ENCODE peak calls at places on chromosomes 6 and 20, in five cellular contexts. One of them, this sample, is unnamed.

GRCh38 chr20:62224113-62224855 is 4.2 kb upstream of the HRH3 start:
- DNase-seq in HepG2: no peak
- DNase-seq in IMR-90: no peak
- DNase-seq in H9: no peak
- DNase-seq in mammary epithelial cell: no peak
- DNase-seq in this sample: no peak

GRCh38 chr20:58549231-58549630 is 34.0 kb upstream of the APCDD1L start:
- DNase-seq in HepG2: no peak
- DNase-seq in IMR-90: no peak
- DNase-seq in H9: no peak
- DNase-seq in mammary epithelial cell: no peak
- DNase-seq in this sample: no peak

GRCh38 chr6:35403544-35404442 is 48.3 kb upstream of the FANCE start:
- DNase-seq in HepG2: no peak
- DNase-seq in IMR-90: no peak
- DNase-seq in H9: no peak
- DNase-seq in mammary epithelial cell: no peak
- DNase-seq in this sample: no peak

GRCh38 chr6:34333858-34334257 is 58.6 kb downstream of the NUDT3 start:
- DNase-seq in HepG2: no peak
- DNase-seq in IMR-90: no peak
- DNase-seq in H9: no peak
- DNase-seq in mammary epithelial cell: no peak
- DNase-seq in this sample: no peak

GRCh38 chr6:17042422-17043147 is 59.3 kb upstream of the STMND1 start:
- DNase-seq in HepG2: peak; percentile 20
- DNase-seq in IMR-90: peak; percentile 68
- DNase-seq in H9: peak; percentile 73
- DNase-seq in mammary epithelial cell: peak; percentile 77
- DNase-seq in this sample: peak; percentile 78

GRCh38 chr6:152161501-152161900 is 354.0 kb downstream of the ESR1 start:
- DNase-seq in HepG2: no peak
- DNase-seq in IMR-90: peak; percentile 78
- DNase-seq in H9: no peak
- DNase-seq in mammary epithelial cell: peak; percentile 12
- DNase-seq in this sample: peak; percentile 16

GRCh38 chr6:25257686-25258348 is 21.4 kb upstream of the CARMIL1 start:
- DNase-seq in HepG2: no peak
- DNase-seq in IMR-90: no peak
- DNase-seq in H9: no peak
- DNase-seq in mammary epithelial cell: no peak
- DNase-seq in this sample: no peak

GRCh38 chr6:83615025-83615999 is 93.6 kb downstream of the SNAP91 start:
- DNase-seq in HepG2: peak; percentile 18
- DNase-seq in IMR-90: peak; percentile 37
- DNase-seq in H9: no peak
- DNase-seq in mammary epithelial cell: peak; percentile 12
- DNase-seq in this sample: peak; percentile 42

GRCh38 chr6:166343157-166343502 is 785 bp upstream of the SFT2D1 start:
- DNase-seq in HepG2: peak; percentile 28
- DNase-seq in IMR-90: no peak
- DNase-seq in H9: no peak
- DNase-seq in mammary epithelial cell: peak; percentile 6
- DNase-seq in this sample: no peak

GRCh38 chr6:33837971-33838665 is 34.3 kb upstream of the MLN start:
- DNase-seq in HepG2: no peak
- DNase-seq in IMR-90: peak; percentile 56
- DNase-seq in H9: no peak
- DNase-seq in mammary epithelial cell: peak; percentile 33
- DNase-seq in this sample: no peak

GRCh38 chr6:128241221-128241620 is 279.2 kb downstream of the PTPRK start:
- DNase-seq in HepG2: no peak
- DNase-seq in IMR-90: no peak
- DNase-seq in H9: no peak
- DNase-seq in mammary epithelial cell: no peak
- DNase-seq in this sample: no peak

GRCh38 chr20:16692442-16692841 is 37.4 kb upstream of the SNRPB2 start:
- DNase-seq in HepG2: no peak
- DNase-seq in IMR-90: no peak
- DNase-seq in H9: no peak
- DNase-seq in mammary epithelial cell: peak; percentile 1
- DNase-seq in this sample: peak; percentile 53

GRCh38 chr6:137283940-137284910 is 65.0 kb upstream of the IFNGR1 start:
- DNase-seq in HepG2: peak; percentile 16
- DNase-seq in IMR-90: peak; percentile 19
- DNase-seq in H9: no peak
- DNase-seq in mammary epithelial cell: peak; percentile 32
- DNase-seq in this sample: peak; percentile 83

GRCh38 chr20:10369723-10370090 is 64.3 kb downstream of the MKKS start:
- DNase-seq in HepG2: no peak
- DNase-seq in IMR-90: peak; percentile 37
- DNase-seq in H9: no peak
- DNase-seq in mammary epithelial cell: no peak
- DNase-seq in this sample: peak; percentile 79

GRCh38 chr20:47432251-47433210 is 69.2 kb upstream of the NCOA3 start:
- DNase-seq in HepG2: peak; percentile 71
- DNase-seq in IMR-90: peak; percentile 19
- DNase-seq in H9: no peak
- DNase-seq in mammary epithelial cell: peak; percentile 59
- DNase-seq in this sample: peak; percentile 70

GRCh38 chr6:108648186-108648585 is 87.5 kb downstream of the FOXO3 start:
- DNase-seq in HepG2: no peak
- DNase-seq in IMR-90: no peak
- DNase-seq in H9: no peak
- DNase-seq in mammary epithelial cell: no peak
- DNase-seq in this sample: no peak

GRCh38 chr6:88177961-88178464 is 11.9 kb upstream of the CNR1 start:
- DNase-seq in HepG2: peak; percentile 44
- DNase-seq in IMR-90: no peak
- DNase-seq in H9: no peak
- DNase-seq in mammary epithelial cell: no peak
- DNase-seq in this sample: no peak

GRCh38 chr20:59749293-59749680 is 144.9 kb downstream of the PHACTR3 start:
- DNase-seq in HepG2: no peak
- DNase-seq in IMR-90: peak; percentile 53
- DNase-seq in H9: no peak
- DNase-seq in mammary epithelial cell: peak; percentile 9
- DNase-seq in this sample: peak; percentile 6

GRCh38 chr6:135170849-135171248 is 10.3 kb upstream of the MYB start:
- DNase-seq in HepG2: no peak
- DNase-seq in IMR-90: no peak
- DNase-seq in H9: no peak
- DNase-seq in mammary epithelial cell: peak; percentile 30
- DNase-seq in this sample: peak; percentile 21

GRCh38 chr6:87731818-87732661 is 30.0 kb upstream of the AKIRIN2 start:
- DNase-seq in HepG2: peak; percentile 86
- DNase-seq in IMR-90: peak; percentile 86
- DNase-seq in H9: no peak
- DNase-seq in mammary epithelial cell: peak; percentile 98
- DNase-seq in this sample: peak; percentile 91

GRCh38 chr6:170226647-170227046 is 64.2 kb downstream of the DLL1 start:
- DNase-seq in HepG2: no peak
- DNase-seq in IMR-90: no peak
- DNase-seq in H9: no peak
- DNase-seq in mammary epithelial cell: no peak
- DNase-seq in this sample: no peak

GRCh38 chr20:9515761-9516657 is 1.6 kb downstream of the LAMP5 start:
- DNase-seq in HepG2: no peak
- DNase-seq in IMR-90: no peak
- DNase-seq in H9: peak; percentile 60
- DNase-seq in mammary epithelial cell: no peak
- DNase-seq in this sample: peak; percentile 26

DNA sequence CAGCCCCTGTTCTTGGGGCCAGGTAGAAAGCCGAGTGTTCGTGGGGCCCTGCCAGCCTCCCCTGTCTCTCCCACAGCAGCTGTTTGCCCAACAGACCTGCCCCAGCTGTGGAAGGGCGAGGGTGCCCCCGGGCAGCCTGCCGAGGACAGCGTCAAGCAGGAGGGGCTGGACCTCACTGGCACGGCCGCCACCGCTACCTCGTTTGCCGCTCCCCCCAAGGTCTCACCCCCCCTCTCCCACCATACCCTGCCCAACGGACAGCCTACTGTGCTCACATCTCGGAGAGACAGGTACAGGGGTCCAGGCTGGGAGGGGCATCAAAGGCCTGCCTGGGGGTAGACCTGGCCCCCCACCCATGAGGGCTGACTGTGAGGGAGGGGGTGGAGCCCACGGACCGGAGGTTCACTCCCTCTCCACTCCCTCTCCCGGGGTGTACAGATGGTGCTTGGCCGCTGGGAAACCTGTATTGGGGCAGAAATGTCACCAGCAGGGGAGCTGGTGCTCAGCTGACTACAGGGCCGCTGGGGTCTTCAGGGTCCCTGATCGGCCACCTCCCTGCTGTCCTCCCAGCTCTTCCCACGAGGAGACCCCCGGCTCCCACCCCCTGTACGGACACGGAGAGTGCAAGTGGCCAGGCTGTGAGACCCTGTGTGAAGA is 41.2 kb downstream of the FOXP4 start:
- DNase-seq in HepG2: no peak
- DNase-seq in IMR-90: no peak
- DNase-seq in H9: no peak
- DNase-seq in mammary epithelial cell: no peak
- DNase-seq in this sample: no peak
- H3K27ac ChIP-seq in HepG2: no peak overlapping the region
- H3K27ac ChIP-seq in IMR-90: no peak overlapping the region
- H3K27ac ChIP-seq in H9: no peak overlapping the region
- H3K27ac ChIP-seq in mammary epithelial cell: no peak overlapping the region
- H3K27ac ChIP-seq in this sample: no peak overlapping the region

GRCh38 chr20:38931984-38932383 is 5.8 kb downstream of the FAM83D start:
- DNase-seq in HepG2: no peak
- DNase-seq in IMR-90: no peak
- DNase-seq in H9: no peak
- DNase-seq in mammary epithelial cell: no peak
- DNase-seq in this sample: no peak
- H3K4me1 ChIP-seq in HepG2: peaks cover 92% of the 10 kb centered on the region
- H3K4me1 ChIP-seq in IMR-90: peaks cover 13% of the 10 kb centered on the region
- H3K4me1 ChIP-seq in H9: peaks cover 5% of the 10 kb centered on the region
- H3K4me1 ChIP-seq in mammary epithelial cell: peaks cover 35% of the 10 kb centered on the region
- H3K4me1 ChIP-seq in this sample: peaks cover 30% of the 10 kb centered on the region

DNA sequence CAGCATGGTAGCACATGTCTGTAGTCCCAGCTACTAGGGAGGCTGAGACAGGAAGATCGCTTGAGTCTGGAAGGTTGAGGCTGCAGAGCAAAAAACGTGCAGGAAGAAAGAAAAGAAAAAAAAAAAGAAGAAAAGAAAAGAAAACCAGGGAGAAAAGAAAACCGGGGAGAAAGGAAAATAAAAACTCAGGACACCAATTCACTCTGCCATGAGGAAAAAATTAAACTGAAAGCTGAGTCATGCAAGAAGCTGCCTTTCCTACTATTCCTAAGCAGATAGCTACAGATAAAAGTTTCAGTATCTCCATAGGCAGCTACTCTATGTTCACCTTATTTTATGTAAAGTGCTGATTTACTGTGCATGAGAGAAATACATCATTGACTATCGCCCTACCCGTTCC is 10.5 kb downstream of the PTGIS start:
- DNase-seq in HepG2: no peak
- DNase-seq in IMR-90: peak; percentile 50
- DNase-seq in H9: no peak
- DNase-seq in mammary epithelial cell: no peak
- DNase-seq in this sample: no peak
- H3K9ac ChIP-seq in HepG2: no peak overlapping the region
- H3K9ac ChIP-seq in IMR-90: no peak overlapping the region
- H3K9ac ChIP-seq in H9: no peak overlapping the region
- H3K9ac ChIP-seq in mammary epithelial cell: no peak overlapping the region
- H3K9ac ChIP-seq in this sample: no peak overlapping the region

GRCh38 chr6:13708679-13709261 is 2.9 kb downstream of the RANBP9 start:
- DNase-seq in HepG2: no peak
- DNase-seq in IMR-90: peak; percentile 31
- DNase-seq in H9: no peak
- DNase-seq in mammary epithelial cell: peak; percentile 33
- DNase-seq in this sample: peak; percentile 14
- H3K27ac ChIP-seq in HepG2: no peak overlapping the region
- H3K27ac ChIP-seq in IMR-90: peak overlapping the region; percentile 72
- H3K27ac ChIP-seq in H9: no peak overlapping the region
- H3K27ac ChIP-seq in mammary epithelial cell: peak overlapping the region; percentile 80
- H3K27ac ChIP-seq in this sample: no peak overlapping the region

GRCh38 chr6:2767327-2767985 is 2.3 kb downstream of the WRNIP1 start:
- DNase-seq in HepG2: no peak
- DNase-seq in IMR-90: no peak
- DNase-seq in H9: no peak
- DNase-seq in mammary epithelial cell: no peak
- DNase-seq in this sample: no peak

GRCh38 chr6:2768125-2768524 is 2.9 kb downstream of the WRNIP1 start:
- DNase-seq in HepG2: no peak
- DNase-seq in IMR-90: no peak
- DNase-seq in H9: no peak
- DNase-seq in mammary epithelial cell: no peak
- DNase-seq in this sample: peak; percentile 13

GRCh38 chr6:2765166-2765895 is at the start of gene WRNIP1:
- DNase-seq in HepG2: peak; percentile 99
- DNase-seq in IMR-90: peak; percentile 99
- DNase-seq in H9: peak; percentile 99
- DNase-seq in mammary epithelial cell: peak; percentile 99
- DNase-seq in this sample: peak; percentile 99

GRCh38 chr6:2765896-2766766 is 938 bp downstream of the WRNIP1 start:
- DNase-seq in HepG2: no peak
- DNase-seq in IMR-90: peak; percentile 30
- DNase-seq in H9: no peak
- DNase-seq in mammary epithelial cell: peak; percentile 52
- DNase-seq in this sample: peak; percentile 39

DNA sequence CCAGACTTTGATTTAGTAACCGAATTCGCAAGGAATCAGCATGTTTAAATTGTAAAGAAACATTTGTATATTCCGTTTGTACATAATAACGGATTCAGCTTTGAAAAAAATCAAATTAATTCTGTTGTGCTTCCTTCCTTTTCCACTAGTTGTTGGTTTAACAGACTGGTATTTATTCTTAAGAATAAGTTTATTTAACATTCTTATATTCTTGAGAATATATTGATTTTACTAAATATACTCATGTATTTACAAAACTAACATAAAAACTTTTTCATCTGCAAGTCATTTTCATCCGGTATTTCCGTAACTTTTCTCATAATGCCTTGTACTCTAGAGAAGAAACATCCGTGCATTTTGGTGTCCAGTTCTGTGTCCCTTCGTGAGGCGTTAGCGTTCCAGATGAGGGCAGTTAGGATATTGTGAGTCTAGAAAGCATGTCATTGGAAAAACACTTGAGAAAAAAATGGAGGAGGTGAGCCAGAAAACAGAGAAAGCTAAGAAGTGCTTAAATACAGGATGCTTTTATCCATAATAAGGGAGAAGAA is 1.6 kb downstream of the WRNIP1 start:
- DNase-seq in HepG2: no peak
- DNase-seq in IMR-90: peak; percentile 28
- DNase-seq in H9: no peak
- DNase-seq in mammary epithelial cell: no peak
- DNase-seq in this sample: peak; percentile 16
- H3K4me1 ChIP-seq in HepG2: peaks cover 57% of the 10 kb centered on the region
- H3K4me1 ChIP-seq in IMR-90: peaks cover 15% of the 10 kb centered on the region
- H3K4me1 ChIP-seq in H9: peaks cover 3% of the 10 kb centered on the region
- H3K4me1 ChIP-seq in mammary epithelial cell: peaks cover 30% of the 10 kb centered on the region
- H3K4me1 ChIP-seq in this sample: peaks cover 27% of the 10 kb centered on the region

This sample was measured in PC-3.